ENCODE peak calls at places on chromosome 19, in nine cellular contexts. T is tibial nerve, B is upper lobe of left lung, V is heart right ventricle, G is ascending aorta, I is heart left ventricle, D is upper lobe of right lung, Z is mammary epithelial cell, E is Peyer's patch. M is an unnamed sample.

GRCh38 chr19:6740589-6741348 is 1.3 kb downstream of the TRIP10 start:
- DNase-seq in T (no peak), B (peak; percentile 72), V (peak; percentile 73), G (no peak), I (peak; percentile 85), D (peak; percentile 81), Z (peak; percentile 35), E (peak; percentile 70), M (peak; percentile 68)

GRCh38 chr19:32387701-32388392 is 17.7 kb upstream of the DPY19L3 start:
- DNase-seq in T (no peak), B (no peak), V (no peak), G (no peak), I (no peak), D (no peak), Z (no peak), E (peak; percentile 66), M (no peak)

GRCh38 chr19:38209671-38210457 is 14.2 kb downstream of the DPF1 start:
- DNase-seq in T (peak; percentile 66), B (peak; percentile 46), V (peak; percentile 81), G (peak; percentile 69), I (peak; percentile 89), D (peak; percentile 81), Z (no peak), E (peak; percentile 57), M (no peak)

GRCh38 chr19:52956917-52957316 is 5.8 kb downstream of the ZNF816 start:
- DNase-seq in T (no peak), B (no peak), V (no peak), G (no peak), I (no peak), D (no peak), Z (no peak), E (no peak), M (no peak)

GRCh38 chr19:10871711-10872550 is 578 bp downstream of the CARM1 start:
- DNase-seq in T (no peak), B (peak; percentile 31), V (peak; percentile 61), G (no peak), I (peak; percentile 80), D (peak; percentile 81), Z (peak; percentile 19), E (peak; percentile 65), M (peak; percentile 60)

GRCh38 chr19:7899751-7900352 is 3.8 kb upstream of the MAP2K7 start:
- DNase-seq in T (no peak), B (no peak), V (no peak), G (no peak), I (peak; percentile 60), D (no peak), Z (no peak), E (no peak), M (no peak)

GRCh38 chr19:12580180-12580694 is 29.0 kb upstream of the ZNF564 start:
- DNase-seq in T (no peak), B (no peak), V (no peak), G (no peak), I (no peak), D (no peak), Z (no peak), E (no peak), M (no peak)

GRCh38 chr19:46546194-46546896 is 50.7 kb upstream of the PNMA8B start:
- DNase-seq in T (no peak), B (peak; percentile 84), V (no peak), G (no peak), I (no peak), D (peak; percentile 73), Z (peak; percentile 54), E (peak; percentile 72), M (no peak)

GRCh38 chr19:12052057-12052570 is 647 bp downstream of the ZNF878 start:
- DNase-seq in T (no peak), B (no peak), V (no peak), G (no peak), I (no peak), D (no peak), Z (peak; percentile 28), E (no peak), M (no peak)

GRCh38 chr19:11480927-11481776 is at the start of gene ELAVL3:
- DNase-seq in T (no peak), B (no peak), V (no peak), G (no peak), I (no peak), D (no peak), Z (no peak), E (no peak), M (no peak)

GRCh38 chr19:6678690-6679109 is 8.7 kb upstream of the TNFSF14 start:
- DNase-seq in T (no peak), B (no peak), V (no peak), G (no peak), I (no peak), D (no peak), Z (peak; percentile 65), E (no peak), M (peak; percentile 40)

GRCh38 chr19:46610413-46610775 is 9.3 kb downstream of the CALM3 start:
- DNase-seq in T (peak; percentile 1), B (no peak), V (no peak), G (no peak), I (peak; percentile 9), D (peak; percentile 18), Z (no peak), E (no peak), M (no peak)

GRCh38 chr19:28519950-28520861 is 692.7 kb downstream of the UQCRFS1 start:
- DNase-seq in T (no peak), B (no peak), V (no peak), G (no peak), I (no peak), D (no peak), Z (no peak), E (no peak), M (no peak)

GRCh38 chr19:39407644-39408391 is 1.2 kb downstream of the ZFP36 start:
- DNase-seq in T (no peak), B (peak; percentile 59), V (peak; percentile 47), G (no peak), I (peak; percentile 76), D (peak; percentile 85), Z (peak; percentile 65), E (peak; percentile 93), M (peak; percentile 75)

GRCh38 chr19:21608571-21608970 is 103.2 kb downstream of the ZNF429 start:
- DNase-seq in T (no peak), B (peak; percentile 73), V (no peak), G (no peak), I (no peak), D (no peak), Z (no peak), E (no peak), M (no peak)

GRCh38 chr19:12969292-12969988 is at the start of gene DAND5:
- DNase-seq in T (no peak), B (no peak), V (peak; percentile 68), G (no peak), I (peak; percentile 69), D (no peak), Z (no peak), E (no peak), M (no peak)

GRCh38 chr19:46216612-46217011 is 12.9 kb upstream of the IGFL1 start:
- DNase-seq in T (no peak), B (no peak), V (no peak), G (no peak), I (no peak), D (no peak), Z (no peak), E (no peak), M (no peak)

GRCh38 chr19:11008111-11008510 is 47.3 kb downstream of the SMARCA4 start:
- DNase-seq in T (no peak), B (no peak), V (no peak), G (no peak), I (no peak), D (no peak), Z (no peak), E (no peak), M (no peak)

GRCh38 chr19:47518139-47518538 is 3.3 kb upstream of the NAPA start:
- DNase-seq in T (no peak), B (no peak), V (no peak), G (no peak), I (no peak), D (no peak), Z (peak; percentile 77), E (peak; percentile 75), M (peak; percentile 96)

GRCh38 chr19:54506079-54506478 is 3.4 kb downstream of the LAIR2 start:
- DNase-seq in T (no peak), B (no peak), V (no peak), G (no peak), I (no peak), D (no peak), Z (peak; percentile 11), E (no peak), M (no peak)

DNA sequence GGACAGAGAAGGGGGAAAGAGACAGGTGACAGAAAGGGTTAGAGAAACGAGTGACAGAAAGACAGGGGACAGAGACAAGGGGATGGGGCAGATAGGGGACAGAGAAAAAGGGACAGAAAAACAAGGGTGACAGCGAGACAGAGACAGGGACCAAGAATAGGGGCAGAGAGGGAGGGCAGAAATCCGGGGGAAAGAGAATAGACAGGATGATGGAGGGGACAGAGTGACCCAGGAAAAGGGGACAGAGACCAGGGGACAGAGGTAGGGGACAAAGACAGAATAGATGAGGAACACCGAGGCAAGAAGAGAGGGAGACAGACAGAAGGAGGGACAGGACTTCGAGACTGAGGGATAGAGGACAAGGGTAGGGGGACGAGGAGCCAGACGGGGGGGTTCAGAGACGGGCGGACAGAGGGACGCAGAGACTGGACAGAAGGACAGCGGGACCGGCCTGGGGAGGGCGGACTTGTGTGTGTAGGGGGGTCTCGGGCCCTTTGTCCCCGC is 607 bp downstream of the CADM4 start:
- DNase-seq in T (no peak), B (no peak), V (no peak), G (no peak), I (no peak), D (no peak), Z (no peak), E (no peak), M (no peak)
- H3K4me3 ChIP-seq in T (peak overlapping the region; percentile 42), B (peak overlapping the region; percentile 76), V (peak overlapping the region; percentile 17), G (peak overlapping the region; percentile 63), I (no peak overlapping the region), D (no peak overlapping the region), Z (peak overlapping the region; percentile 50), E (peak overlapping the region; percentile 64), M (no peak overlapping the region)

DNA sequence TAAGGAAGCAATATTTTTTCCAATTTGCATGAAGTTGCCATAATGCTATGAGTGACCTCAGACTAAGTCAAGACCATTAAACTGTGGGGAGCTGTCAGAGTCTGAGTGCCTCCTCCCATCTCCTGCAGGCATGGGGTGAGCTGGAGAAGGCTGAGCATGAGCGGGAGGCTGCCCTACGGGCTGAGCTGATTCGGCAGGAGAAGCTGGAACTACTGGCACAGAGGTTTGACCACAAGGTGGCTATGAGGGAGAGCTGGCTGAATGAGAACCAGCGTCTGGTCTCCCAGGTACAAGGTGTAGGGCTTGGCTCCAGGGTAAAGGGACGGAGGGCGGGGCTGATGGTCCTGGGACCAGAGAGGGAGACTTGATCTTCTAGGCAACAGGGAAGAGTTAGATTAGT is 35.8 kb downstream of the SPTBN4 start:
- DNase-seq in T (no peak), B (no peak), V (no peak), G (no peak), I (no peak), D (no peak), Z (no peak), E (peak; percentile 53), M (no peak)
- TF ChIP-seq CTCF in T (no peak), B (no peak), V (no peak), G (no peak), I (no peak), D (no peak), Z (no peak), E (peak; percentile 46), M (no peak)

GRCh38 chr19:5058456-5059190 is 89.7 kb downstream of the KDM4B start:
- DNase-seq in T (no peak), B (no peak), V (no peak), G (no peak), I (no peak), D (no peak), Z (peak; percentile 33), E (no peak), M (no peak)
- H3K4me3 ChIP-seq in T (no peak overlapping the region), B (no peak overlapping the region), V (no peak overlapping the region), G (no peak overlapping the region), I (no peak overlapping the region), D (no peak overlapping the region), Z (no peak overlapping the region), E (no peak overlapping the region), M (no peak overlapping the region)

GRCh38 chr19:34838248-34838647 is 65.2 kb upstream of the ZNF599 start:
- DNase-seq in T (no peak), B (no peak), V (no peak), G (no peak), I (no peak), D (no peak), Z (peak; percentile 11), E (no peak), M (no peak)
- TF ChIP-seq CTCF in T (no peak), B (no peak), V (no peak), G (no peak), I (no peak), D (no peak), Z (no peak), E (no peak), M (no peak)

M was measured in GM12865.